ENCODE peak calls at places on chromosomes 2 and 18, in four cellular contexts. B is keratinocyte, D is tibial nerve, W is testis. Z is an unnamed sample.

GRCh38 chr2:67544286-67544685 is 147.2 kb downstream of the ETAA1 start:
- DNase-seq in B (no peak), W (peak; percentile 58), D (no peak), Z (no peak)

GRCh38 chr2:162070228-162070918 is 3.6 kb downstream of the DPP4 start:
- DNase-seq in W (no peak), D (no peak), B (no peak), Z (no peak)

GRCh38 chr2:67463810-67464209 is 66.7 kb downstream of the ETAA1 start:
- DNase-seq in B (peak; percentile 90), D (no peak), W (no peak), Z (peak; percentile 97)

GRCh38 chr18:58314284-58314683 is 270.3 kb downstream of the NEDD4L start:
- DNase-seq in W (peak; percentile 72), B (peak; percentile 54), D (peak; percentile 68), Z (peak; percentile 60)

GRCh38 chr2:176022048-176022447 is 20.0 kb upstream of the LNPK start:
- DNase-seq in W (no peak), D (no peak), B (no peak), Z (no peak)

GRCh38 chr18:27363918-27364317 is 178.8 kb upstream of the CHST9 start:
- DNase-seq in B (no peak), D (no peak), W (no peak), Z (no peak)

GRCh38 chr2:220904015-220904414 is 668.1 kb downstream of the EPHA4 start:
- DNase-seq in B (no peak), D (no peak), W (no peak), Z (no peak)

GRCh38 chr2:128686881-128687550 is 368.3 kb upstream of the HS6ST1 start:
- DNase-seq in W (no peak), B (no peak), D (no peak), Z (no peak)

GRCh38 chr2:120346667-120347358 is 877 bp downstream of the INHBB start:
- DNase-seq in D (no peak), B (no peak), W (peak; percentile 37), Z (no peak)

GRCh38 chr18:78138993-78139496 is 840.6 kb upstream of the SALL3 start:
- DNase-seq in W (no peak), B (no peak), D (no peak), Z (no peak)

GRCh38 chr2:13819896-13820295 is 812.6 kb upstream of the LRATD1 start:
- DNase-seq in D (no peak), W (no peak), B (no peak), Z (no peak)

GRCh38 chr2:127096718-127097470 is 10.1 kb downstream of the BIN1 start:
- DNase-seq in W (no peak), B (no peak), D (no peak), Z (no peak)

GRCh38 chr2:129903586-129904425 is 75.7 kb upstream of the RAB6C start:
- DNase-seq in B (no peak), D (no peak), W (no peak), Z (no peak)

GRCh38 chr2:240624950-240625621 is at the start of gene GPR35:
- DNase-seq in D (no peak), W (no peak), B (no peak), Z (no peak)

GRCh38 chr2:128786800-128787478 is 468.3 kb upstream of the HS6ST1 start:
- DNase-seq in D (no peak), B (no peak), W (no peak), Z (no peak)

GRCh38 chr2:48362515-48362914 is 167.4 kb upstream of the STON1 start:
- DNase-seq in B (no peak), D (no peak), W (no peak), Z (no peak)

GRCh38 chr2:27831279-27832050 is 58.7 kb downstream of the RBKS start:
- DNase-seq in B (no peak), W (no peak), D (no peak), Z (no peak)

GRCh38 chr2:71849111-71849510 is 298.6 kb downstream of the CYP26B1 start:
- DNase-seq in W (no peak), B (no peak), D (no peak), Z (no peak)

GRCh38 chr2:205868773-205869333 is 186.6 kb downstream of the NRP2 start:
- DNase-seq in B (no peak), W (no peak), D (no peak), Z (peak; percentile 18)

GRCh38 chr18:49055787-49056186 is 105.0 kb upstream of the SMAD7 start:
- DNase-seq in B (no peak), W (peak; percentile 28), D (peak; percentile 51), Z (no peak)

GRCh38 chr2:68726608-68727367 is 7.8 kb upstream of the ARHGAP25 start:
- DNase-seq in D (no peak), B (no peak), W (no peak), Z (no peak)

GRCh38 chr2:124822516-124822915 is 797.4 kb downstream of the CNTNAP5 start:
- DNase-seq in D (no peak), B (no peak), W (no peak), Z (no peak)

GRCh38 chr2:216860738-216861137 is 874 bp upstream of the TNP1 start:
- DNase-seq in D (no peak), B (no peak), W (no peak), Z (no peak)

GRCh38 chr2:7358865-7359264 is 441.7 kb downstream of the RNF144A start:
- DNase-seq in D (no peak), B (no peak), W (no peak), Z (no peak)

GRCh38 chr2:184654945-184655344 is 56.6 kb downstream of the ZNF804A start:
- DNase-seq in W (no peak), B (no peak), D (no peak), Z (no peak)

GRCh38 chr2:120764434-120764833 is 28.8 kb downstream of the GLI2 start:
- DNase-seq in W (no peak), D (no peak), B (no peak), Z (no peak)

GRCh38 chr2:42132966-42133641 is 36.0 kb upstream of the EML4 start:
- DNase-seq in D (peak; percentile 83), B (no peak), W (peak; percentile 51), Z (peak; percentile 78)

GRCh38 chr2:130346041-130346740 is 3.5 kb downstream of the IMP4 start:
- DNase-seq in B (no peak), D (no peak), W (no peak), Z (no peak)

GRCh38 chr2:74806355-74806839 is 27.5 kb upstream of the HK2 start:
- DNase-seq in B (no peak), D (no peak), W (no peak), Z (no peak)

GRCh38 chr2:203584784-203585183 is 49.7 kb upstream of the RAPH1 start:
- DNase-seq in D (no peak), W (no peak), B (no peak), Z (no peak)
- H3K27ac ChIP-seq in D (no peak overlapping the region), W (no peak overlapping the region), B (no peak overlapping the region), Z (peak overlapping the region; percentile 68)

DNA sequence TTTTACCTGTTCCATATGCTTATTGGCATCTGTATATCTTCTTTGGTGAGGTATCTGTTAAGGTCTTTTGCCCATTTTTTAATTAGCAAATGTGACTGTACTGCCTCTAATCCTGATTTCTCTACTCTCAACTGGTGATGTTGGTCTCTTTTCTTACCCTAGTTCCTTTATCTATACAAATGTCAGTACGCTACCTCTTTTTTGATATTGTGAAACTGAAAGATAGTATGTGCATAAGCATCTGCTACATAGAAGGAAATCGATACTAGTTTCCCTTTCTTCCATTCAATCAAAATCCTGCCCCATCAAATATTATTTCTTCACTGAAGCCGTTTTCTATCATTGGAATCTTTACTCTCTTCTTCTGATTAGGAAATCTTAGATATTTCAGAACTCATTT is 194.9 kb upstream of the SPOPL start:
- DNase-seq in D (no peak), W (no peak), B (no peak), Z (no peak)
- H3K27ac ChIP-seq in D (no peak overlapping the region), W (no peak overlapping the region), B (no peak overlapping the region), Z (no peak overlapping the region)

DNA sequence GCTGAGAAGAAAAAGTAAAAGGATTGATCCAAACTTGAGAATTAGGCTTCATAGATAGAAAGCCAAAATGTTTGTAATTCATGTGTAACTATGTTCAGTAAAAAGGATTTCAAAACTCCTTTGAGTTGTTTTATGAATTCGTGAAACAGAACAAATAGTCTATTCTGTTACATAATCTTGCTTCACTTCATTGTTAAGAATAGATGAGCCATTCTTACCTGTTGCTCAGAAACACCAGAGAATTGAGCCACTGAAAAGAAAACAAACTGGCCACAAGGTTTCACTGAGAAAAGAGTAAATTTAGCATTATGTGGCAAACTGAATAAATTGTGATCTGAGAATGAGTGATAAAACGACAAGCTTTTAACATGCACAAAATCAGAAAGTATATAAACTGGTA is 4.5 kb upstream of the ITPRID2 start:
- DNase-seq in D (no peak), B (no peak), W (no peak), Z (no peak)
- H3K27ac ChIP-seq in D (peak overlapping the region; percentile 10), B (no peak overlapping the region), W (no peak overlapping the region), Z (peak overlapping the region; percentile 37)

GRCh38 chr18:55585050-55585449 is 2.9 kb downstream of the TCF4 start:
- DNase-seq in W (no peak), B (no peak), D (no peak), Z (no peak)
- H3K27ac ChIP-seq in W (peak overlapping the region; percentile 95), B (no peak overlapping the region), D (peak overlapping the region; percentile 93), Z (no peak overlapping the region)

GRCh38 chr2:232872826-232873225 is 2.8 kb downstream of the SNORC start:
- DNase-seq in D (no peak), B (no peak), W (no peak), Z (no peak)

GRCh38 chr2:232871835-232872736 is 2.0 kb downstream of the SNORC start:
- DNase-seq in W (peak; percentile 63), B (no peak), D (no peak), Z (no peak)

GRCh38 chr2:232874677-232875223 is 4.7 kb downstream of the SNORC start:
- DNase-seq in D (no peak), W (no peak), B (no peak), Z (no peak)

GRCh38 chr2:232873909-232874641 is 4.0 kb downstream of the SNORC start:
- DNase-seq in D (no peak), W (no peak), B (no peak), Z (no peak)

GRCh38 chr2:232873292-232873908 is 3.3 kb downstream of the SNORC start:
- DNase-seq in B (no peak), W (no peak), D (no peak), Z (no peak)
- H3K27ac ChIP-seq in B (no peak overlapping the region), W (no peak overlapping the region), D (peak overlapping the region; percentile 89), Z (no peak overlapping the region)

GRCh38 chr2:200604571-200605255 is 18.9 kb downstream of the AOX1 start:
- DNase-seq in W (no peak), D (no peak), B (no peak), Z (no peak)

GRCh38 chr2:200602584-200602983 is 16.8 kb downstream of the AOX1 start:
- DNase-seq in W (no peak), B (no peak), D (no peak), Z (no peak)

GRCh38 chr2:200608341-200609026 is 22.7 kb downstream of the AOX1 start:
- DNase-seq in B (no peak), D (no peak), W (no peak), Z (no peak)

GRCh38 chr2:200600549-200601212 is 14.9 kb downstream of the AOX1 start:
- DNase-seq in W (no peak), B (no peak), D (no peak), Z (no peak)

GRCh38 chr2:200603972-200604371 is 18.2 kb downstream of the AOX1 start:
- DNase-seq in D (no peak), B (peak; percentile 42), W (no peak), Z (peak; percentile 39)
- H3K27ac ChIP-seq in D (peak overlapping the region; percentile 26), B (peak overlapping the region; percentile 72), W (no peak overlapping the region), Z (peak overlapping the region; percentile 90)

GRCh38 chr2:211454684-211455083 is 898.3 kb downstream of the CPS1 start:
- DNase-seq in D (no peak), W (peak; percentile 27), B (no peak), Z (no peak)
- H3K27ac ChIP-seq in D (no peak overlapping the region), W (no peak overlapping the region), B (no peak overlapping the region), Z (no peak overlapping the region)